ENCODE peak calls at places on chromosomes 6 and 20, in nine cellular contexts. P, G, V, H, W, T, B, U and R are unnamed samples.

GRCh38 chr20:45938727-45939438 is 4.4 kb downstream of the PCIF1 start:
- DNase-seq in H (no peak), G (no peak), V (no peak), P (no peak), W (no peak), B (peak; percentile 8), U (no peak), T (no peak), R (no peak)

GRCh38 chr6:96878101-96878500 is 19.6 kb downstream of the NDUFAF4 start:
- DNase-seq in P (no peak), V (no peak), G (no peak), U (no peak), W (no peak), H (no peak), T (no peak), B (no peak), R (no peak)

GRCh38 chr20:8812818-8813217 is 256.1 kb upstream of the PLCB4 start:
- DNase-seq in W (no peak), U (peak; percentile 41), V (no peak), T (no peak), P (peak; percentile 9), B (no peak), H (no peak), G (peak; percentile 21), R (peak; percentile 13)

GRCh38 chr6:38806271-38806670 is 91.2 kb downstream of the DNAH8 start:
- DNase-seq in B (no peak), T (no peak), P (no peak), U (no peak), H (no peak), G (no peak), V (no peak), W (no peak), R (no peak)

GRCh38 chr6:110965629-110966229 is 7.2 kb downstream of the GTF3C6 start:
- DNase-seq in H (no peak), P (no peak), T (no peak), W (no peak), B (no peak), V (no peak), G (no peak), U (no peak), R (no peak)

GRCh38 chr20:19794941-19795340 is 36.9 kb downstream of the RIN2 start:
- DNase-seq in T (no peak), G (no peak), B (no peak), P (no peak), U (no peak), H (no peak), W (no peak), V (no peak), R (no peak)

GRCh38 chr6:107716688-107717089 is 107.4 kb downstream of the SCML4 start:
- DNase-seq in U (no peak), W (no peak), T (peak; percentile 70), P (no peak), B (peak; percentile 68), V (no peak), G (no peak), H (no peak), R (no peak)

GRCh38 chr6:28710466-28711191 is 184.9 kb downstream of the GPX5 start:
- DNase-seq in P (no peak), V (peak; percentile 59), T (no peak), B (no peak), U (no peak), G (no peak), W (no peak), H (peak; percentile 41), R (no peak)

GRCh38 chr20:49589747-49590146 is 21.8 kb upstream of the PTGIS start:
- DNase-seq in G (no peak), P (no peak), U (no peak), T (no peak), V (no peak), W (no peak), H (no peak), B (no peak), R (no peak)

GRCh38 chr6:27281569-27281968 is 30.5 kb downstream of the POM121L2 start:
- DNase-seq in T (no peak), P (no peak), W (no peak), G (no peak), H (no peak), U (no peak), B (no peak), V (no peak), R (no peak)

GRCh38 chr6:27280540-27281000 is 31.5 kb downstream of the POM121L2 start:
- DNase-seq in V (peak; percentile 10), W (no peak), P (no peak), G (no peak), U (no peak), T (no peak), B (peak; percentile 35), H (no peak), R (no peak)

GRCh38 chr6:27279513-27280063 is 32.1 kb downstream of the PRSS16 start:
- DNase-seq in W (no peak), T (no peak), G (no peak), B (no peak), V (no peak), H (no peak), U (no peak), P (no peak), R (no peak)

GRCh38 chr6:27281105-27281539 is 31.0 kb downstream of the POM121L2 start:
- DNase-seq in H (no peak), B (peak; percentile 35), P (no peak), T (no peak), G (no peak), W (no peak), U (no peak), V (no peak), R (no peak)

DNA sequence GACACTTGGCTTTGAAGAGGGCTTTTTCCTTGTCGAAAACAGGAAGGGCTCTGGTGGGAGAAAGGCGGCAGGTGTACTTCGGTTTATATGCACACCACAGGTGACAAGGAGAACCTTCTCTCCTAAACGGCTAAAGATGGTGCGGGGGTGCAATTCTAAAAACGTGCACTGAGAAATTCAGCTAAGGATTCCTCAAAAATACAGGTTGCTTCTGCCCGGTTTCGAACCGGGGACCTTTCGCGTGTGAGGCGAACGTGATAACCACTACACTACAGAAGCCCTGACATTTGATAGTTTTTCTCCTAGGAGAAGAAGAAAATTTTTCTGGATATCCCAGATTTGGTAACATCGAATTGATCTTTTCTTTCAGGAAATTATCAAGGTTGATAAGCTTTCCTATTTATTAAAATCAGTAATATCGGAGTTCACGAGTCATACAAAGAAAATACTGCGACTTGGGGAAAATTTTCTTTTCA is 32.0 kb downstream of the POM121L2 start:
- DNase-seq in H (no peak), G (no peak), V (peak; percentile 65), B (peak; percentile 45), P (no peak), W (no peak), U (peak; percentile 31), T (no peak), R (no peak)
- H3K4me3 ChIP-seq in H (peak overlapping the region; percentile 62), G (no peak overlapping the region), V (peak overlapping the region; percentile 80), B (peak overlapping the region; percentile 40), P (no peak overlapping the region), W (peak overlapping the region; percentile 28), U (no peak overlapping the region), T (no peak overlapping the region), R (no peak overlapping the region)

GRCh38 chr6:80331522-80331921 is 225.1 kb downstream of the BCKDHB start:
- DNase-seq in G (no peak), V (no peak), U (no peak), T (no peak), P (no peak), H (no peak), B (no peak), W (no peak), R (no peak)

GRCh38 chr6:80335061-80335660 is 228.7 kb downstream of the BCKDHB start:
- DNase-seq in U (no peak), T (no peak), V (no peak), B (no peak), W (no peak), H (no peak), P (no peak), G (no peak), R (no peak)

GRCh38 chr6:80336906-80337305 is 230.4 kb downstream of the BCKDHB start:
- DNase-seq in V (no peak), W (no peak), H (no peak), T (no peak), U (no peak), P (no peak), G (no peak), B (no peak), R (no peak)

GRCh38 chr6:80332013-80332412 is 225.5 kb downstream of the BCKDHB start:
- DNase-seq in P (no peak), H (no peak), G (no peak), B (no peak), W (no peak), T (no peak), U (no peak), V (no peak), R (no peak)

GRCh38 chr6:80333342-80333741 is 226.9 kb downstream of the BCKDHB start:
- DNase-seq in P (no peak), B (no peak), V (no peak), U (no peak), T (no peak), G (no peak), H (no peak), W (no peak), R (no peak)
- TF ChIP-seq POLR2A in P (no peak), B (no peak), V (no peak), U (no peak), T (no peak), G (no peak), H (no peak), W (no peak), R (no peak)

DNA sequence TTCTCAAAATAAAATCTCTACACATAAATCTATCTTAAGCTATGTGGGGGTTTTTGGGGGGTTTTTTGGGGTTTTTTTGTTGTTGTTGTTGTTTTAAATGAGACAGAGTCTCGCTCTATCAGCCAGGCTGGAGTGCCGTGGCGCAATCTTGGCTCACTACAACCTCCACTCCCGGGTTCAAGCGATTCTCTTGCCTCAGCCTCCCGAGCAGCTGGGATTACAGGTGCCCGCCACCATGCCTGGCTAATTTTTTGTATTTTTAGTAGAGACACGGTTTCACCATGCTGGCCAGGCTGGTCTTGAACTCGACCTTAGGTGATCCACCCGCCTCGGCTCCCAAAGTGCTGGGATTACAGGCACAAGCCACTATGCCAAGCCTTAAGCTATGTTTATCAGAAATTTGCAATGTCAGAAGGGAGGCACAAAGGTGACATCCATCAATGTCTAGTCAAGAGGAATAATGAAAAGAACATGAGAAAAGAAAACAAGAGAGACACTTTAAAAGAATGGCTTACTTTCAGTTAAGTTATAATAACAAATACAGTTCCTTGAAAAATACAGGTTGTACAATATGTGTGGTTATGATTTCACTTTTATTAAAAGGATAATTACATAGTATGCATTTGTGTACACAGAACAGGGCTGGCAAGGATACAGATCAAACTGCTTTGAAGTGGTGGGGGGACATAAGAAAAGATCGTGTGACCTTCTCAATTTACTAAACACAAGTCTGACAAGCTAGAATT is 28.6 kb downstream of the SLC23A2 start:
- DNase-seq in V (no peak), G (no peak), U (no peak), B (no peak), W (no peak), H (no peak), P (no peak), T (no peak), R (peak; percentile 47)
- TF ChIP-seq CTCF in V (no peak), G (no peak), U (no peak), B (no peak), W (no peak), H (no peak), P (no peak), T (no peak), R (no peak)

DNA sequence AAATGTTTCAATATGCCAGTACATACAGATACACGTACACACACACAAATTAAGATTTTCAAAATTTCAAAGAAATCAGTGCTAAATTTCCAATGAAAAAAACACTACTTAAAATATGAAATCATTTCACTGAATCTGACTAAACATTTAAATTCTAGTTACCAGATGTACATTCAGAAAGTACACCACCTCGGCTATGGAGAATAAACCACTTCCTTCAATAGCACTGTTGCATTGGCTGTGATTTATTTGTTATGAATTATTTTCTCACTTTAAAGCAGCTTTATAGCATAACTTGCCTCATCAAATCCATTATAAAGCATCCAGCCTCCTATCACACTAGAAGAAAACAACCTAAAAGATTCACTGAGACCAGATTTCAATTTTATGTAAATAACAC is 36.6 kb downstream of the HBS1L start:
- DNase-seq in T (no peak), U (no peak), P (no peak), B (no peak), G (no peak), V (no peak), H (no peak), W (no peak), R (no peak)
- H3K4me3 ChIP-seq in T (no peak overlapping the region), U (no peak overlapping the region), P (no peak overlapping the region), B (no peak overlapping the region), G (no peak overlapping the region), V (no peak overlapping the region), H (no peak overlapping the region), W (no peak overlapping the region), R (no peak overlapping the region)